ENCODE peak calls at places on chromosomes 2 and 18, in nine cellular contexts. One of them, this sample, is unnamed.

GRCh38 chr2:57760448-57760847 is 286.2 kb upstream of the VRK2 start:
- DNase-seq in ovary: no peak
- DNase-seq in tibial artery: no peak
- DNase-seq in AG04450: no peak
- DNase-seq in colonic mucosa: no peak
- DNase-seq in CD8-positive, alpha-beta memory T cell: no peak
- DNase-seq in stomach: no peak
- DNase-seq in heart right ventricle: no peak
- DNase-seq in adipocyte: no peak
- DNase-seq in this sample: no peak

GRCh38 chr2:43737097-43737854 is 36.6 kb upstream of the DYNC2LI1 start:
- DNase-seq in ovary: no peak
- DNase-seq in tibial artery: peak; percentile 47
- DNase-seq in AG04450: peak; percentile 53
- DNase-seq in colonic mucosa: no peak
- DNase-seq in CD8-positive, alpha-beta memory T cell: no peak
- DNase-seq in stomach: no peak
- DNase-seq in heart right ventricle: no peak
- DNase-seq in adipocyte: peak; percentile 65
- DNase-seq in this sample: no peak

GRCh38 chr2:234911271-234911670 is 40.5 kb upstream of the SH3BP4 start:
- DNase-seq in ovary: no peak
- DNase-seq in tibial artery: no peak
- DNase-seq in AG04450: peak; percentile 36
- DNase-seq in colonic mucosa: no peak
- DNase-seq in CD8-positive, alpha-beta memory T cell: no peak
- DNase-seq in stomach: no peak
- DNase-seq in heart right ventricle: no peak
- DNase-seq in adipocyte: peak; percentile 68
- DNase-seq in this sample: no peak

GRCh38 chr18:62957885-62958472 is 242.6 kb downstream of the PHLPP1 start:
- DNase-seq in ovary: no peak
- DNase-seq in tibial artery: peak; percentile 43
- DNase-seq in AG04450: no peak
- DNase-seq in colonic mucosa: peak; percentile 67
- DNase-seq in CD8-positive, alpha-beta memory T cell: no peak
- DNase-seq in stomach: peak; percentile 41
- DNase-seq in heart right ventricle: no peak
- DNase-seq in adipocyte: peak; percentile 36
- DNase-seq in this sample: no peak

GRCh38 chr2:61726456-61727209 is 127.2 kb downstream of the FAM161A start:
- DNase-seq in ovary: no peak
- DNase-seq in tibial artery: no peak
- DNase-seq in AG04450: no peak
- DNase-seq in colonic mucosa: no peak
- DNase-seq in CD8-positive, alpha-beta memory T cell: no peak
- DNase-seq in stomach: no peak
- DNase-seq in heart right ventricle: no peak
- DNase-seq in adipocyte: no peak
- DNase-seq in this sample: no peak

GRCh38 chr2:160741271-160741670 is 247.7 kb upstream of the RBMS1 start:
- DNase-seq in ovary: no peak
- DNase-seq in tibial artery: no peak
- DNase-seq in AG04450: no peak
- DNase-seq in colonic mucosa: no peak
- DNase-seq in CD8-positive, alpha-beta memory T cell: no peak
- DNase-seq in stomach: no peak
- DNase-seq in heart right ventricle: no peak
- DNase-seq in adipocyte: peak; percentile 22
- DNase-seq in this sample: no peak

GRCh38 chr2:23488584-23488983 is 103.6 kb downstream of the KLHL29 start:
- DNase-seq in ovary: no peak
- DNase-seq in tibial artery: no peak
- DNase-seq in AG04450: no peak
- DNase-seq in colonic mucosa: no peak
- DNase-seq in CD8-positive, alpha-beta memory T cell: no peak
- DNase-seq in stomach: no peak
- DNase-seq in heart right ventricle: no peak
- DNase-seq in adipocyte: no peak
- DNase-seq in this sample: no peak

GRCh38 chr2:237967463-237967871 is 653 bp downstream of the UBE2F start:
- DNase-seq in ovary: peak; percentile 30
- DNase-seq in tibial artery: no peak
- DNase-seq in AG04450: no peak
- DNase-seq in colonic mucosa: peak; percentile 41
- DNase-seq in CD8-positive, alpha-beta memory T cell: no peak
- DNase-seq in stomach: peak; percentile 30
- DNase-seq in heart right ventricle: peak; percentile 42
- DNase-seq in adipocyte: peak; percentile 61
- DNase-seq in this sample: peak; percentile 76

GRCh38 chr2:19362094-19362649 is 3.7 kb upstream of the OSR1 start:
- DNase-seq in ovary: no peak
- DNase-seq in tibial artery: no peak
- DNase-seq in AG04450: no peak
- DNase-seq in colonic mucosa: no peak
- DNase-seq in CD8-positive, alpha-beta memory T cell: no peak
- DNase-seq in stomach: no peak
- DNase-seq in heart right ventricle: no peak
- DNase-seq in adipocyte: peak; percentile 77
- DNase-seq in this sample: no peak

GRCh38 chr18:9435041-9435440 is 40.3 kb upstream of the RALBP1 start:
- DNase-seq in ovary: no peak
- DNase-seq in tibial artery: no peak
- DNase-seq in AG04450: no peak
- DNase-seq in colonic mucosa: no peak
- DNase-seq in CD8-positive, alpha-beta memory T cell: no peak
- DNase-seq in stomach: no peak
- DNase-seq in heart right ventricle: no peak
- DNase-seq in adipocyte: no peak
- DNase-seq in this sample: no peak

GRCh38 chr18:9436176-9436575 is 39.1 kb upstream of the RALBP1 start:
- DNase-seq in ovary: no peak
- DNase-seq in tibial artery: no peak
- DNase-seq in AG04450: no peak
- DNase-seq in colonic mucosa: no peak
- DNase-seq in CD8-positive, alpha-beta memory T cell: no peak
- DNase-seq in stomach: no peak
- DNase-seq in heart right ventricle: no peak
- DNase-seq in adipocyte: no peak
- DNase-seq in this sample: no peak

GRCh38 chr18:9431296-9431695 is 44.0 kb upstream of the RALBP1 start:
- DNase-seq in ovary: no peak
- DNase-seq in tibial artery: no peak
- DNase-seq in AG04450: no peak
- DNase-seq in colonic mucosa: no peak
- DNase-seq in CD8-positive, alpha-beta memory T cell: no peak
- DNase-seq in stomach: no peak
- DNase-seq in heart right ventricle: no peak
- DNase-seq in adipocyte: peak; percentile 4
- DNase-seq in this sample: no peak

GRCh38 chr18:9434240-9434701 is 41.0 kb upstream of the RALBP1 start:
- DNase-seq in ovary: no peak
- DNase-seq in tibial artery: no peak
- DNase-seq in AG04450: no peak
- DNase-seq in colonic mucosa: no peak
- DNase-seq in CD8-positive, alpha-beta memory T cell: no peak
- DNase-seq in stomach: no peak
- DNase-seq in heart right ventricle: no peak
- DNase-seq in adipocyte: no peak
- DNase-seq in this sample: peak; percentile 78

DNA sequence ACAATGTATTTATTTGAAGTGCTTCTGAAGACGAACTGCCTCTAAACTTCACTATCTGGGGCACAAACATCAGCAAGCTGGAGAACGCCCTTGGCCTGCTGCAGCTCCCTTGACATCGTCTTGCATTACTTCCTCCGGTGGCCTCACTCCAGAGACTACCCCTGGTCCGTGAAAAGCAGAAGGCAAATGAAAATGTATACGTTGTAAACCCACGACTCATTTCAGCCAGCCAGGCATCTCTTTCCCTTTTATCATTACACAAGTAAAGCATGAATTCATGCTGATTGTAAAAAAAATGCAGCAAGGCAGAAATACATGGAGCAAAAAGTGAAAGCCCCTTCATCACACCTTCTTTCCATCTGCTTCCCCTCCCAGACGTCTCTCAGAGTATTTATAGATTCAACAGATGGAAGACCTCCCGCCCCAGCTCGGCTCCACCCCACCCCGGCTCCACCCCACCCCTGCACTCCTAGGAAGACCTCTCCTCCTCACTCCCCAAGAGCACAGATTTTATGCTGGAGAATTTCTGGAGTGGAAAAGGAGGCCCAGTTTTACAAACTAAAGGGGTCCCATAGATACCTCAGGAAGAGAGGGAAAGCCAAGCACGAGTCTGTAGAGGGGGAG is 41.6 kb upstream of the RALBP1 start:
- DNase-seq in ovary: no peak
- DNase-seq in tibial artery: no peak
- DNase-seq in AG04450: no peak
- DNase-seq in colonic mucosa: no peak
- DNase-seq in CD8-positive, alpha-beta memory T cell: no peak
- DNase-seq in stomach: no peak
- DNase-seq in heart right ventricle: no peak
- DNase-seq in adipocyte: no peak
- DNase-seq in this sample: peak; percentile 68
- H3K4me3 ChIP-seq in ovary: no peak overlapping the region
- H3K4me3 ChIP-seq in tibial artery: no peak overlapping the region
- H3K4me3 ChIP-seq in AG04450: no peak overlapping the region
- H3K4me3 ChIP-seq in colonic mucosa: no peak overlapping the region
- H3K4me3 ChIP-seq in CD8-positive, alpha-beta memory T cell: no peak overlapping the region
- H3K4me3 ChIP-seq in stomach: no peak overlapping the region
- H3K4me3 ChIP-seq in heart right ventricle: no peak overlapping the region
- H3K4me3 ChIP-seq in adipocyte: no peak overlapping the region
- H3K4me3 ChIP-seq in this sample: no peak overlapping the region

DNA sequence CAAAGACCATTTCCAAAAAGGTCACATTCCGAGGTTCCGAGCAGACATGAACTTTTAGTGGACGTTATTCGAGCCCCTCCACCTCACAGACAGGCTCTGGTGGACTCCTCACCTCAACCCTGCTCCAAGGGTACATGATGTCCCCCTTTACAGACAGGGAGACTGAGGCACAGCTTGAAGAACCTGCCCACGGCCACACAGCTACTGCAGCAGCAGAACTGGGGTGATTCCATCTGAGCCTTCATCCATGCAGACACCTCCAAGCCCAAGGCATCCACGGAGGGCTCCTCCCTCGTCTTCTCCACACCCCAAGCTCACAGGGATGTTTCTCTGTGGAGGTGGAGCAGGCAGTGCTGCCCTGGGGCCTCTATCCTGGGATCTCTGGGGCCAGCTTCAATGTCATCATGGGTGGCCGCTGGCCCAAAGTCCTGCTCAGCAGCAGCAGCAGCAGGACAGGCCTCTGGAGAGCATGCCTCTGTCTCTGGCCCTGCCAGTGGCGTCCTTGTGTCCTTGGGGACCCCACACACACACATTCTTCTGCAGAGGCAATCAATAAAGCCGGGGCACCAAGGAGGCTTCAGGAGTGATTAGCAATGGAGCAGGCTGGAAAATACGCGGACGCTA is 31.3 kb downstream of the ADI1 start:
- DNase-seq in ovary: no peak
- DNase-seq in tibial artery: no peak
- DNase-seq in AG04450: no peak
- DNase-seq in colonic mucosa: no peak
- DNase-seq in CD8-positive, alpha-beta memory T cell: no peak
- DNase-seq in stomach: no peak
- DNase-seq in heart right ventricle: no peak
- DNase-seq in adipocyte: no peak
- DNase-seq in this sample: peak; percentile 26
- H3K27me3 ChIP-seq in ovary: no peaks in the 10 kb centered on the region
- H3K27me3 ChIP-seq in tibial artery: no peaks in the 10 kb centered on the region
- H3K27me3 ChIP-seq in AG04450: no peaks in the 10 kb centered on the region
- H3K27me3 ChIP-seq in colonic mucosa: no peaks in the 10 kb centered on the region
- H3K27me3 ChIP-seq in CD8-positive, alpha-beta memory T cell: no peaks in the 10 kb centered on the region
- H3K27me3 ChIP-seq in stomach: no peaks in the 10 kb centered on the region
- H3K27me3 ChIP-seq in heart right ventricle: no peaks in the 10 kb centered on the region
- H3K27me3 ChIP-seq in adipocyte: no peaks in the 10 kb centered on the region
- H3K27me3 ChIP-seq in this sample: no peaks in the 10 kb centered on the region

GRCh38 chr18:13611058-13611615 is 115.2 kb downstream of the FAM210A start:
- DNase-seq in ovary: no peak
- DNase-seq in tibial artery: peak; percentile 50
- DNase-seq in AG04450: no peak
- DNase-seq in colonic mucosa: no peak
- DNase-seq in CD8-positive, alpha-beta memory T cell: peak; percentile 81
- DNase-seq in stomach: no peak
- DNase-seq in heart right ventricle: peak; percentile 66
- DNase-seq in adipocyte: peak; percentile 52
- DNase-seq in this sample: peak; percentile 75
- H3K4me3 ChIP-seq in ovary: peak overlapping the region; percentile 36
- H3K4me3 ChIP-seq in tibial artery: peak overlapping the region; percentile 39
- H3K4me3 ChIP-seq in AG04450: peak overlapping the region; percentile 34
- H3K4me3 ChIP-seq in colonic mucosa: peak overlapping the region; percentile 4
- H3K4me3 ChIP-seq in CD8-positive, alpha-beta memory T cell: no peak overlapping the region
- H3K4me3 ChIP-seq in stomach: peak overlapping the region; percentile 36
- H3K4me3 ChIP-seq in heart right ventricle: no peak overlapping the region
- H3K4me3 ChIP-seq in adipocyte: peak overlapping the region; percentile 73
- H3K4me3 ChIP-seq in this sample: no peak overlapping the region

DNA sequence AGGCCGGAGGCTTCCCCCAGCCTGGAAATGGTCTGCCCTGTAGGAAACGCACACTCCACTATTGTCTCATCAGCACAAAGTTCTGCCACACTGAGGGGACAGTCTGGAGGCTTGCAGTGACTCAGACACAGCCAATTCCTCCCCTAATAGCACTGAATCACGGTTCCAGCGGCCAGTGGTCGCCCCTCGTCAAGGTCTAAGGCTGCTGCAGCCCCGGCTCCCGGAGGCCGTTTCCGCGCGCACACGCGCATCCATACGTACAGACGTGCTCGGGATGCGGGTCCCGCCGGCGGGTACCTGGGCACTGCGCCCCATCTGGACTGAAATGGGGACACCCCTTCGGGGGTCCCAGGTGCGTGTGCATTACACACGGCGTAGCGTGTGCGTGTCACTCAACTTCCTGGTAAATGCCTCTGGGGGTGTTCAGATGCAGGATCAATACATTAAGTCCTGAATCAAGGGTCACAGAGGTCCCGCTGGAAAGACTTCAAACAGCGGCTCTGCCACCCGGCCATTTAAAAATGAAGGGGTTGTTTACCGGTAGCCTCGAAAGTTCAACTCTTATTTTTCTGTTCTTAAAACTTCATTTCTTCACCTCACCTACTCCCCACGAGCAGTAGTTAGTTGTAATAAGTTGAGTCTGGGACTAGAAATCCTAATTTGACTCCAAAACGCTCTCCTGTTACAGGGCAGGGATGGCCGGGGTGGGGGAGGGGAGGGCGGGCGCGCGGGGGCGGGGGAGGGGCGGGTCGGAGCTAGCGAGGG is 575 bp upstream of the ZNF516 start:
- DNase-seq in ovary: peak; percentile 50
- DNase-seq in tibial artery: peak; percentile 49
- DNase-seq in AG04450: no peak
- DNase-seq in colonic mucosa: peak; percentile 55
- DNase-seq in CD8-positive, alpha-beta memory T cell: no peak
- DNase-seq in stomach: no peak
- DNase-seq in heart right ventricle: peak; percentile 36
- DNase-seq in adipocyte: peak; percentile 64
- DNase-seq in this sample: peak; percentile 66
- H3K27me3 ChIP-seq in ovary: no peaks in the 10 kb centered on the region
- H3K27me3 ChIP-seq in tibial artery: no peaks in the 10 kb centered on the region
- H3K27me3 ChIP-seq in AG04450: no peaks in the 10 kb centered on the region
- H3K27me3 ChIP-seq in colonic mucosa: no peaks in the 10 kb centered on the region
- H3K27me3 ChIP-seq in CD8-positive, alpha-beta memory T cell: peaks cover 7% of the 10 kb centered on the region
- H3K27me3 ChIP-seq in stomach: no peaks in the 10 kb centered on the region
- H3K27me3 ChIP-seq in heart right ventricle: no peaks in the 10 kb centered on the region
- H3K27me3 ChIP-seq in adipocyte: no peaks in the 10 kb centered on the region
- H3K27me3 ChIP-seq in this sample: peaks cover 36% of the 10 kb centered on the region

This sample was measured in H7.